ENCODE peak calls at places on chromosomes 13 and 19, in nine cellular contexts. P is suprapubic skin, H is A549, S is transverse colon, J is sigmoid colon, U is stomach, T is ovary, M is tibial nerve, D is upper lobe of left lung. G is an unnamed sample.

GRCh38 chr13:23392925-23393645 is 40.4 kb downstream of the SACS start:
- DNase-seq in P (no peak), H (no peak), S (no peak), J (no peak), U (no peak), T (no peak), M (no peak), D (no peak), G (no peak)

GRCh38 chr13:38686635-38687245 is at the start of gene FREM2:
- DNase-seq in P (no peak), H (peak; percentile 3), S (peak; percentile 33), J (peak; percentile 68), U (peak; percentile 57), T (peak; percentile 63), M (no peak), D (no peak), G (peak; percentile 91)

GRCh38 chr13:25177012-25177411 is 4.9 kb upstream of the AMER2 start:
- DNase-seq in P (no peak), H (no peak), S (no peak), J (no peak), U (no peak), T (no peak), M (no peak), D (no peak), G (no peak)

GRCh38 chr13:33728271-33729037 is 89.5 kb upstream of the RFC3 start:
- DNase-seq in P (no peak), H (no peak), S (peak; percentile 8), J (peak; percentile 65), U (no peak), T (no peak), M (peak; percentile 59), D (no peak), G (no peak)

GRCh38 chr13:97219226-97219625 is 2.9 kb upstream of the MBNL2 start:
- DNase-seq in P (no peak), H (no peak), S (no peak), J (no peak), U (no peak), T (no peak), M (no peak), D (no peak), G (no peak)

GRCh38 chr13:31191748-31192147 is 8.0 kb upstream of the B3GLCT start:
- DNase-seq in P (no peak), H (no peak), S (no peak), J (no peak), U (no peak), T (no peak), M (no peak), D (no peak), G (no peak)

GRCh38 chr19:19562665-19563347 is 24.7 kb downstream of the CILP2 start:
- DNase-seq in P (no peak), H (no peak), S (no peak), J (no peak), U (no peak), T (no peak), M (no peak), D (no peak), G (no peak)

GRCh38 chr13:45372189-45373115 is 31.5 kb upstream of the TPT1 start:
- DNase-seq in P (no peak), H (no peak), S (no peak), J (no peak), U (no peak), T (no peak), M (no peak), D (no peak), G (no peak)

GRCh38 chr19:29711584-29712132 is 3.4 kb downstream of the C19orf12 start:
- DNase-seq in P (no peak), H (no peak), S (no peak), J (no peak), U (no peak), T (no peak), M (no peak), D (no peak), G (no peak)

GRCh38 chr19:32651729-32652140 is 23.2 kb downstream of the ANKRD27 start:
- DNase-seq in P (no peak), H (peak; percentile 44), S (peak; percentile 49), J (peak; percentile 66), U (peak; percentile 30), T (no peak), M (no peak), D (no peak), G (peak; percentile 77)

GRCh38 chr13:20043207-20043925 is 84.8 kb downstream of the ZMYM2 start:
- DNase-seq in P (no peak), H (no peak), S (no peak), J (no peak), U (no peak), T (no peak), M (no peak), D (peak; percentile 36), G (no peak)

GRCh38 chr19:28514166-28514565 is 698.8 kb downstream of the UQCRFS1 start:
- DNase-seq in P (no peak), H (no peak), S (no peak), J (no peak), U (no peak), T (no peak), M (no peak), D (no peak), G (peak; percentile 29)

GRCh38 chr19:8306235-8307054 is 1.7 kb downstream of the CD320 start:
- DNase-seq in P (peak; percentile 50), H (no peak), S (peak; percentile 59), J (peak; percentile 60), U (peak; percentile 25), T (peak; percentile 38), M (no peak), D (no peak), G (peak; percentile 43)

GRCh38 chr13:33006646-33007045 is 9.6 kb upstream of the KL start:
- DNase-seq in P (no peak), H (no peak), S (no peak), J (no peak), U (no peak), T (no peak), M (no peak), D (no peak), G (no peak)

GRCh38 chr19:7415163-7415856 is 66.6 kb downstream of the ARHGEF18 start:
- DNase-seq in P (no peak), H (no peak), S (no peak), J (no peak), U (peak; percentile 62), T (peak; percentile 56), M (no peak), D (peak; percentile 58), G (no peak)

GRCh38 chr19:17686592-17687042 is 1.5 kb downstream of the UNC13A start:
- DNase-seq in P (no peak), H (peak; percentile 63), S (no peak), J (no peak), U (no peak), T (no peak), M (no peak), D (peak; percentile 86), G (peak; percentile 85)

GRCh38 chr13:30308548-30308947 is 1.2 kb upstream of the KATNAL1 start:
- DNase-seq in P (no peak), H (no peak), S (no peak), J (no peak), U (no peak), T (no peak), M (no peak), D (no peak), G (no peak)

GRCh38 chr19:48993175-48994034 is at the start of the genes GYS1 and RUVBL2:
- DNase-seq in P (peak; percentile 99), H (peak; percentile 100), S (peak; percentile 99), J (peak; percentile 100), U (peak; percentile 100), T (peak; percentile 100), M (peak; percentile 99), D (peak; percentile 99), G (peak; percentile 99)
- TF ChIP-seq POLR2A in P (no peak), H (peak; percentile 92), S (peak; percentile 92), J (peak; percentile 94), U (peak; percentile 79), T (peak; percentile 90), M (peak; percentile 79), D (peak; percentile 74), G (peak; percentile 77)

GRCh38 chr13:79989251-79989661 is 351.7 kb downstream of the SPRY2 start:
- DNase-seq in P (no peak), H (no peak), S (peak; percentile 49), J (no peak), U (no peak), T (no peak), M (no peak), D (no peak), G (no peak)
- TF ChIP-seq EP300 in P (no peak), H (no peak), S (no peak), J (no peak), U (no peak), T (no peak), M (no peak), D (no peak), G (no peak)

DNA sequence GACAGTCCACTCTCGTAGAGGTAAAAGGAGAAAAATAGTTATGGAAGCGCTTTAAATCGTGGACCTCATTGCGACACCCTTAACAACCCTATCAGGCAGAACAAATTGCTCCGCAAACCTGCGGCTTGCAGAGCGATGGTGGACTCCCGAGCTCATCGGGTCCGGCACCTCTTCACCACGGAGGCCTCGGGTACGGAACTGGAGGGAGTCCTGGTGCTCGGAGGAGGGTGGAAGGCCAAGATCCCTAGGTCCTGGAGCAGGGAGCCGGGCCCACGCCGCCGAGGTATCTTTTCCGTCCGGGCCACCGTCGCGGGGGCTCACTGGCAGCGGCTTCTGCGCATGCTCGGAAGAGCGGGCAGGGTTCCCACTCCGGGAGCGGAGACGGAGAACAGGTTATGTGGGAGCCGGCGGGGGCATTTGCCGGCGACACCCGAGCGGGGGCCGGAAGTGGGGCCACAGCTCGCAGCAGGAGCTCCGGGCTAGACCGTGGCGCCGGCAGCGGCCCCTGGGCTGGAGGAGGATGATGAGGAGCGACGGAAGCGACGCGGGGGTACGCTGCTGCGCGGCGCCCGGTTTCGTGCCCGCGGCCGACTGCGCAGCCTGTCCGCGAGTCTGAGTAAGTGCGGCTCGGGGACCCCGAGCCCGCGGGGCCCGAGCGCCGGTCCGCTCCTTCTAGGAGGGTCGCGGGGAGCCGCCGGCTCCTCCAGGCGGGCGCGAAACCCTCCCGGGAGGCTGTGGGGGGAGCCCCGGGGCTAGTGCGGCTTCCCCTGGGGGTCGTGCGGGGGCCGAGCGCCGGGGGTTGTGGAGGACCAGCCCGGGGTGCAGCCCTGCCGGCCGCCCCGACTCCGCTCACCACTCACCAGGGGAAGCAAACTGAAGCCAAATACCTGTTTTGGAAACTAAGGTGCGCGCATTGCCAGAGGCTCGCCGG is at the start of gene ABHD13:
- DNase-seq in P (peak; percentile 92), H (peak; percentile 74), S (peak; percentile 92), J (peak; percentile 94), U (peak; percentile 91), T (peak; percentile 95), M (peak; percentile 69), D (peak; percentile 97), G (peak; percentile 79)
- TF ChIP-seq POLR2A in P (no peak), H (peak; percentile 58), S (peak; percentile 74), J (peak; percentile 44), U (peak; percentile 65), T (peak; percentile 65), M (peak; percentile 33), D (peak; percentile 51), G (peak; percentile 52)

DNA sequence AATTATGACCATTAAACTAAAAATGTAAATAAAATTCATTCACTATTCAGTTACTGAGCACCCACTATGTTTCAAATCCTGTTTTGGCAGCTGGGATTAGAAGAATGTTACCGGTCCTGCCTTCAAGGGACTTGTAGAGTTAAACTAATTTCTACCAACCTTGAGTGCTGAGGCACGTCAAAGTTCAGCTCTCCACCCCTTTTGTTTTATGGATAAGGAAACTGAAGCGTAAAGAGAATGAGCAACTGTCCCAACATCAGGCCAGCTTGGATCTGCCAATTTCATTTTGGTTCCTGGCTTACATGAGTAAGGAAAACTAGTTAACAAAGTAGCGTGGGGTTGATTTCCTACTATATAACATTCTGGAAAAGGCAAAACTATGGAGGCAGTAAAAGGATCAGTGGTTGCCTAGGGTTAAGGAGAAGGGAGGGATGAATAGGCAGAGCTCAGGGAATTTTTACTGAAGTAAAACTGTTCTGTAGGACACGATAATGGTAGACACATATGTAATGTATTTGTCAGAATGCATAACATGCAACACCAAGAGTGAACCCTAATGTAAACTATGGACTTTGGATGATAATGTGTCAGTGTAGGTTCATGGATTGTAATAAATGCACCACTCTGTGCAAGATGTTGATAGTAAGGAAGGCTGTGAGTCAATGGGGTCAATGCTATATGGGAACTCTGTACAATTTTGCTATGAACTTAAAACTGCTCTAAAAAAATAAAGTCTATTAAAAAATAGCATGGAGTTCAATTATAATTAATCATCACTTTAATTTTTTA is 19.9 kb upstream of the MTIF3 start:
- DNase-seq in P (no peak), H (no peak), S (no peak), J (no peak), U (no peak), T (no peak), M (no peak), D (no peak), G (no peak)
- TF ChIP-seq EP300 in P (no peak), H (no peak), S (no peak), J (no peak), U (no peak), T (no peak), M (no peak), D (no peak), G (no peak)

G was measured in H1.